ENCODE peak calls at places on chromosome 6, in five cellular contexts. Z is lower lobe of right lung, G is mammary epithelial cell, U is AG09309, B is brain microvascular endothelial cell. K is an unnamed sample.

GRCh38 chr6:46549155-46549554 is 57.9 kb upstream of the RCAN2 start:
- DNase-seq in B (no peak), U (no peak), Z (no peak), G (no peak), K (peak)

GRCh38 chr6:90004511-90004910 is 110.2 kb downstream of the GJA10 start:
- DNase-seq in G (no peak), Z (no peak), U (no peak), B (no peak), K (no peak)

GRCh38 chr6:120826253-120826652 is 508.0 kb downstream of the TBC1D32 start:
- DNase-seq in B (no peak), U (no peak), G (peak), Z (no peak), K (no peak)

GRCh38 chr6:10341605-10342004 is 73.3 kb downstream of the TFAP2A start:
- DNase-seq in B (no peak), U (no peak), Z (no peak), G (no peak), K (no peak)

GRCh38 chr6:33215761-33216649 is 7.7 kb downstream of the RING1 start:
- DNase-seq in Z (no peak), U (no peak), G (no peak), B (no peak), K (no peak)

GRCh38 chr6:128632131-128632530 is 111.7 kb upstream of the PTPRK start:
- DNase-seq in B (no peak), G (peak), U (no peak), Z (no peak), K (no peak)

GRCh38 chr6:5636210-5637030 is 370.3 kb downstream of the NRN1 start:
- DNase-seq in B (no peak), Z (no peak), U (no peak), G (no peak), K (no peak)

GRCh38 chr6:31070711-31071197 is 41.6 kb downstream of the C6orf15 start:
- DNase-seq in Z (no peak), B (peak), U (no peak), G (peak), K (no peak)

GRCh38 chr6:37331047-37331446 is 22.7 kb upstream of the RNF8 start:
- DNase-seq in G (no peak), Z (no peak), U (no peak), B (no peak), K (no peak)

GRCh38 chr6:75735491-75736186 is 13.4 kb upstream of the MYO6 start:
- DNase-seq in Z (no peak), B (no peak), U (no peak), G (no peak), K (no peak)

GRCh38 chr6:11229267-11230043 is 3.0 kb downstream of the NEDD9 start:
- DNase-seq in G (peak), B (no peak), Z (no peak), U (no peak), K (no peak)

GRCh38 chr6:131861356-131861755 is 53.5 kb downstream of the ENPP1 start:
- DNase-seq in U (peak), B (peak), G (no peak), Z (no peak), K (no peak)

GRCh38 chr6:28496099-28496779 is 19.4 kb downstream of the GPX6 start:
- DNase-seq in U (no peak), G (no peak), Z (no peak), B (no peak), K (no peak)

GRCh38 chr6:68880050-68880449 is 245.0 kb downstream of the ADGRB3 start:
- DNase-seq in U (no peak), G (no peak), B (no peak), Z (no peak), K (no peak)

GRCh38 chr6:62367601-62368000 is 81.6 kb upstream of the KHDRBS2 start:
- DNase-seq in U (no peak), B (no peak), G (no peak), Z (no peak), K (no peak)

GRCh38 chr6:11606287-11606686 is 68.7 kb downstream of the TMEM170B start:
- DNase-seq in U (no peak), B (no peak), Z (no peak), G (no peak), K (no peak)

GRCh38 chr6:74588094-74588493 is 617.8 kb downstream of the COL12A1 start:
- DNase-seq in B (no peak), Z (no peak), G (no peak), U (no peak), K (no peak)

GRCh38 chr6:38273325-38273724 is 366.4 kb downstream of the BTBD9 start:
- DNase-seq in G (no peak), U (peak), B (no peak), Z (no peak), K (no peak)

GRCh38 chr6:37244430-37245310 is 12.9 kb upstream of the TBC1D22B start:
- DNase-seq in U (peak), Z (peak), G (peak), B (peak), K (peak)

GRCh38 chr6:90021701-90022100 is 127.4 kb downstream of the GJA10 start:
- DNase-seq in G (no peak), Z (no peak), U (no peak), B (no peak), K (no peak)

GRCh38 chr6:161215193-161215592 is 58.7 kb downstream of the AGPAT4 start:
- DNase-seq in Z (no peak), B (peak), G (peak), U (peak), K (no peak)

GRCh38 chr6:170293411-170293844 is 2.5 kb upstream of the DLL1 start:
- DNase-seq in U (no peak), B (no peak), G (no peak), Z (no peak), K (no peak)
- H3K4me3 ChIP-seq in U (no peak), B (no peak), G (no peak), Z (peak), K (no peak)

DNA sequence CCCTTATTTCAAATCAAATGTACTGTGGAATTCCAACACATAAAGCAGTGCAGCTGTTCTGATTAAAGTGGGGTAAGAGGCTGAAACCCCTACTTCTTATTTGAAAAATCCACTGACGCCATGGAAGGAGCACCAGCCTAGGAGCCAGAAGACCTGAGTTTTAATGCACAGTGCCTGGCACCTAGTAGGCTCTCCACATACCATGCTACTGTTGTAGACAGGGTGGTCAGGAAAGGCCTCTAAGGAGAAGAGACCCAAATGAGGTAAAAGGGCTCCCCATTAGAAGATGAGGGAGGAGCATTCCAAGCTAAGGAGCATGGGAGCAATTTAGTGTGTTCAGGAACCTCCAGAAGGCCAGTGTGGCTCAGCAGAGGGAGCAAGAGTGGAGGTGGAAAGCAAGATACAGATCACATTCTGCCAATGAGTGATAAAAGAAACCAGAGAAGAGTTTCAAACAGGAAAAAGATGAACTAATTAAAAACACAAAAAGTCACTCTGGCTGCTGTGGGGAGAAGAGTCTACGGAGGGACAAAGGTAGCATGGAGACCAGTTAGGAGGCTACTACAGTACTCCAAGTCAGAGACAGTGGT is 11.8 kb upstream of the ZNF76 start:
- DNase-seq in Z (no peak), B (no peak), U (no peak), G (no peak), K (no peak)
- TF ChIP-seq CTCF in Z (no peak), B (no peak), U (no peak), G (no peak), K (no peak)

GRCh38 chr6:138234363-138234762 is 16.1 kb upstream of the PBOV1 start:
- DNase-seq in U (no peak), Z (no peak), G (peak), B (no peak), K (no peak)

GRCh38 chr6:138229663-138230194 is 11.4 kb upstream of the PBOV1 start:
- DNase-seq in U (no peak), Z (no peak), G (no peak), B (no peak), K (no peak)

GRCh38 chr6:138230759-138231398 is 12.6 kb upstream of the PBOV1 start:
- DNase-seq in G (no peak), Z (no peak), B (no peak), U (no peak), K (no peak)

GRCh38 chr6:138229072-138229471 is 10.8 kb upstream of the PBOV1 start:
- DNase-seq in G (no peak), B (no peak), Z (no peak), U (no peak), K (no peak)

DNA sequence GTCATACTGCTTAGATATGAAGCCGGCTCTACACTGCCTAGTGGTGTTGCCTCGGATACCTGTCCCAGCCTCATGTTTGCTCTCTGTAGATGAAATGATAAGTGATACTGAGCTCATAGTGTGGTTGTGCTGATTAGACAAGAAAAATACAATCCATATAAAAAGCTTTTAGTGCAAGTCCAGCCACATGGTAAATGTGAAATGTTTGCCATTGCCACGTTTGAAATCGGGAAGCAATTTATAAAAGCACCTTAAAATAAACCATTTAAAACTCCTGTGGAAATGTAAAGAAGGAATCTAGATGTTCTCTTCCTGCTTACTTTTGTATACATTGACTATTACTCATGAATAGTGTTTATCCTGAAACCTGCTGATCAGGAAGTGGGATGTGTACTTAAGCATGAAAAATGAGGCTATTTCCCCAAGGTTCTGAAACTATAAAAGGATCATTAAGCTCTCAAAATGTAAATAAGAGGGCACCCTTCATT is 13.2 kb upstream of the PBOV1 start:
- DNase-seq in B (no peak), U (no peak), Z (no peak), G (peak), K (no peak)
- H3K4me3 ChIP-seq in B (no peak), U (no peak), Z (no peak), G (no peak), K (no peak)

GRCh38 chr6:19210849-19211590 is 626.1 kb upstream of the ID4 start:
- DNase-seq in G (no peak), Z (no peak), B (no peak), U (no peak), K (no peak)
- TF ChIP-seq CTCF in G (no peak), Z (no peak), B (peak), U (no peak), K (peak)

GRCh38 chr6:144298167-144298671 is 13.1 kb downstream of the UTRN start:
- DNase-seq in Z (no peak), U (no peak), B (no peak), G (no peak), K (no peak)
- H3K4me3 ChIP-seq in Z (no peak), U (no peak), B (no peak), G (no peak), K (no peak)

GRCh38 chr6:912871-913663 is 220.1 kb upstream of the EXOC2 start:
- DNase-seq in B (peak), Z (no peak), U (peak), G (peak), K (no peak)
- TF ChIP-seq CTCF in B (peak), Z (peak), U (peak), G (peak), K (peak)

DNA sequence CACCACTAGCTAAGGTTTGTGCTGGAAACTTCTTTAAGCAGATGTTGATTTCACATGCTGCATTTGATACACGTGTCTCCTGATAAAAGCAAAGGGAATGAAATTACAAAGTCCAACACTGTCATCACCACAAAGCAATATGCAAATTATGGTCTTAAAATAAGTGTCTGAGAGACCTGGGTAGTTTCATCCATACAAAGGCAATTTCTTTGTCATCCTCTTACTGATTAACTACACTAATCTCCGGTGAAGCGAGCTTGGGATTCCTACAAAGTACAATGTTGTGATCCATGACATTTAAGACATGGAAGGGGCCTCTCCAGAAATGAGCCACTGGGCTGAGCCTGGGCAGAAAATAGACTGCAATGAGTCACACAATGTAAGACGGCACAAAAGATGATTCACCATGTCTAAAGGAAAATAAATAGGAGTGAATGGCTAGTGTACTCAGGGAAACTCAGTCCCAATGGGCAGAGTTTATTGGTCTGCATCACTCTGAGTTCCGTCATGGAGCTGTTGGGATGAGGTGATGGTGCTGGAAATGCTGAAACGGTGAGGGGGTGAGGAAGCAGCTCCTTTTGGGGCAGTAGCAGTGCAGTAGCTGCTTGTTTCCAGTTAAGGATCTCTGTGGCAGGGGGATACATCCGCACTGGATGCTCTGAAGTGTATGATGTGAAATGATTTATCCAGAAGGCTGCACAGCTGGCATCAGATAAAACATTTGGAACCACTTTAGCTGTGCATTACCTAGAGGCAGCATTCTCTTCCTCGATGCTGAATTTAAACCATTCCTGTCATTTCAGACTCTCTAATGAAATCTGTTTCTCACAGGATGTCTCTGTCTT is 103.3 kb downstream of the IBTK start:
- DNase-seq in Z (no peak), U (peak), G (peak), B (peak), K (peak)
- H3K4me3 ChIP-seq in Z (no peak), U (no peak), G (no peak), B (peak), K (no peak)

GRCh38 chr6:43885399-43886066 is 115.5 kb downstream of the VEGFA start:
- DNase-seq in Z (no peak), B (no peak), U (no peak), G (no peak), K (no peak)
- TF ChIP-seq CTCF in Z (no peak), B (no peak), U (no peak), G (no peak), K (no peak)